ENCODE peak calls at places on chromosomes 12 and 14, in ten cellular contexts. A is CD8-positive, alpha-beta T cell; G is ovary; D is PC-3; B is aorta; F is GM23338; O is brain microvascular endothelial cell; J is endothelial cell of umbilical vein; Y is naive thymus-derived CD4-positive, alpha-beta T cell; W is CD8-positive, alpha-beta memory T cell. P is an unnamed sample.

GRCh38 chr14:54805080-54805479 is 97.5 kb downstream of the GCH1 start:
- DNase-seq in W (no peak), B (no peak), G (no peak), A (no peak), D (no peak), F (peak; percentile 26), Y (no peak), O (no peak), J (no peak), P (no peak)

GRCh38 chr12:19894049-19894448 is 454.8 kb downstream of the AEBP2 start:
- DNase-seq in J (peak; percentile 20), B (no peak), A (no peak), F (no peak), W (no peak), O (no peak), D (peak; percentile 6), Y (no peak), G (no peak), P (no peak)

GRCh38 chr14:104805326-104805678 is 4.4 kb downstream of the ZBTB42 start:
- DNase-seq in J (no peak), D (peak; percentile 77), W (no peak), Y (no peak), F (no peak), O (peak; percentile 79), B (no peak), A (no peak), G (peak; percentile 79), P (no peak)

GRCh38 chr14:85247071-85247470 is 282.9 kb upstream of the FLRT2 start:
- DNase-seq in A (no peak), J (no peak), F (no peak), W (no peak), G (no peak), O (no peak), B (no peak), D (no peak), Y (no peak), P (no peak)

GRCh38 chr14:71183856-71184255 is 276.6 kb downstream of the PCNX1 start:
- DNase-seq in D (no peak), J (no peak), G (no peak), Y (no peak), B (no peak), A (no peak), F (no peak), O (no peak), W (no peak), P (no peak)

GRCh38 chr12:9646794-9647622 is 22.5 kb upstream of the CLEC2D start:
- DNase-seq in G (no peak), Y (no peak), B (no peak), D (peak; percentile 1), F (peak; percentile 30), J (peak; percentile 30), W (no peak), A (no peak), O (no peak), P (no peak)

GRCh38 chr14:79383031-79383430 is 828.3 kb downstream of the DIO2 start:
- DNase-seq in F (no peak), W (no peak), B (no peak), A (no peak), O (no peak), Y (no peak), J (no peak), D (no peak), G (no peak), P (no peak)

GRCh38 chr12:45779936-45780335 is 50.4 kb downstream of the ARID2 start:
- DNase-seq in A (no peak), J (no peak), W (no peak), F (no peak), D (no peak), B (no peak), Y (no peak), G (no peak), O (no peak), P (no peak)

GRCh38 chr12:46388427-46388992 is 15.9 kb upstream of the SLC38A2 start:
- DNase-seq in A (no peak), W (no peak), O (no peak), J (peak; percentile 20), G (no peak), F (no peak), B (no peak), Y (no peak), D (peak; percentile 83), P (no peak)

GRCh38 chr14:52391866-52392600 is 77.9 kb downstream of the PTGER2 start:
- DNase-seq in D (peak; percentile 98), B (no peak), J (peak; percentile 6), G (no peak), W (no peak), F (no peak), Y (no peak), A (no peak), O (peak; percentile 9), P (no peak)

GRCh38 chr14:20613094-20614037 is 22.2 kb upstream of the RNASE12 start:
- DNase-seq in G (peak; percentile 80), D (peak; percentile 99), Y (peak; percentile 92), W (peak; percentile 92), A (peak; percentile 74), O (peak; percentile 97), J (peak; percentile 97), F (peak; percentile 96), B (peak; percentile 88), P (peak; percentile 67)

GRCh38 chr14:101835166-101835557 is 73.7 kb downstream of the PPP2R5C start:
- DNase-seq in G (no peak), A (no peak), Y (no peak), W (no peak), F (no peak), B (no peak), D (peak; percentile 57), J (no peak), O (no peak), P (no peak)
- H3K27ac ChIP-seq in G (peak overlapping the region; percentile 78), A (no peak overlapping the region), Y (peak overlapping the region; percentile 38), W (no peak overlapping the region), F (no peak overlapping the region), B (no peak overlapping the region), D (peak overlapping the region; percentile 60), J (no peak overlapping the region), O (no peak overlapping the region), P (peak overlapping the region; percentile 77)

GRCh38 chr14:103138483-103139370 is 15.5 kb downstream of the TNFAIP2 start:
- DNase-seq in W (no peak), G (no peak), O (no peak), J (no peak), Y (no peak), F (peak; percentile 68), B (peak; percentile 76), A (no peak), D (no peak), P (no peak)
- H3K27ac ChIP-seq in W (no peak overlapping the region), G (no peak overlapping the region), O (no peak overlapping the region), J (no peak overlapping the region), Y (no peak overlapping the region), F (no peak overlapping the region), B (no peak overlapping the region), A (no peak overlapping the region), D (no peak overlapping the region), P (peak overlapping the region; percentile 51)

GRCh38 chr14:103111297-103111981 is 11.8 kb upstream of the TNFAIP2 start:
- DNase-seq in F (no peak), B (no peak), G (no peak), O (no peak), J (no peak), W (no peak), D (no peak), A (no peak), Y (no peak), P (no peak)

GRCh38 chr14:103112488-103113243 is 10.6 kb upstream of the TNFAIP2 start:
- DNase-seq in Y (no peak), J (no peak), G (no peak), A (no peak), F (no peak), W (no peak), D (no peak), O (no peak), B (no peak), P (no peak)

GRCh38 chr14:103109789-103110415 is 13.4 kb upstream of the TNFAIP2 start:
- DNase-seq in G (peak; percentile 53), W (no peak), O (peak; percentile 54), D (peak; percentile 70), Y (no peak), A (no peak), B (no peak), J (peak; percentile 32), F (peak; percentile 78), P (no peak)

GRCh38 chr14:103108749-103109207 is 14.3 kb downstream of the EXOC3L4 start:
- DNase-seq in W (no peak), J (no peak), G (no peak), B (no peak), O (no peak), A (no peak), F (peak; percentile 61), D (no peak), Y (no peak), P (no peak)

GRCh38 chr14:103110681-103111296 is 12.5 kb upstream of the TNFAIP2 start:
- DNase-seq in W (no peak), J (no peak), D (no peak), O (no peak), Y (no peak), B (no peak), F (peak; percentile 60), A (no peak), G (no peak), P (no peak)
- H3K27ac ChIP-seq in W (peak overlapping the region; percentile 38), J (no peak overlapping the region), D (peak overlapping the region; percentile 67), O (no peak overlapping the region), Y (no peak overlapping the region), B (no peak overlapping the region), F (no peak overlapping the region), A (no peak overlapping the region), G (no peak overlapping the region), P (peak overlapping the region; percentile 63)

GRCh38 chr12:91951571-91951970 is 194.1 kb downstream of the BTG1 start:
- DNase-seq in B (no peak), G (no peak), A (no peak), F (no peak), Y (no peak), J (no peak), W (no peak), O (no peak), D (peak; percentile 47), P (no peak)

GRCh38 chr12:91954326-91954725 is 191.3 kb downstream of the BTG1 start:
- DNase-seq in O (no peak), J (no peak), B (no peak), D (no peak), Y (no peak), F (no peak), G (no peak), A (no peak), W (no peak), P (no peak)

GRCh38 chr12:91958816-91959215 is 186.8 kb downstream of the BTG1 start:
- DNase-seq in A (no peak), W (no peak), Y (no peak), B (no peak), F (no peak), O (peak; percentile 79), D (peak; percentile 51), J (no peak), G (no peak), P (no peak)

GRCh38 chr12:91952916-91953315 is 192.7 kb downstream of the BTG1 start:
- DNase-seq in W (no peak), B (no peak), Y (no peak), O (no peak), G (no peak), A (no peak), D (peak; percentile 15), J (no peak), F (no peak), P (no peak)

DNA sequence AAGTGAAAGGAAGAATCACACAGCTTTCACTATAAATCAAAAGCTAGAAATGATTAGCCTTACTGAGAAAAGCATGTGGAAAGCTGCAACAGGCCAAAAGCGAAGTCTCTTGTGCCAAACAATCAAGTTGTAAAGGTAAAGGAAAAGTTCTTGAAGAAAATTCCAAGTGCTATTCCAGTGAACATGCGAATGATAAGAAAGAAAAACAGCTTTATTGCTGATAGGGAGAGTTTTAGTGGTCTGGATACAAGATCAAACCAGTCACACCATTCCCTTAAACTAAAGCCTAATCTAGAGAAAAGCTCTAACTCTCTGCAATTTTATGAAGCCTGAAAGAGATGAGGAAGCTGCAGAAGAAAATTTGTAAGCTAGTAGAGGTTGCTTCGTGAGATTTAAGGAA is 190.9 kb downstream of the BTG1 start:
- DNase-seq in D (no peak), B (no peak), O (no peak), F (no peak), W (no peak), J (no peak), G (no peak), A (no peak), Y (no peak), P (no peak)
- H3K27ac ChIP-seq in D (no peak overlapping the region), B (no peak overlapping the region), O (no peak overlapping the region), F (no peak overlapping the region), W (no peak overlapping the region), J (no peak overlapping the region), G (no peak overlapping the region), A (no peak overlapping the region), Y (no peak overlapping the region), P (no peak overlapping the region)